ENCODE peak calls at places on chromosomes 3 and 15, in nine cellular contexts. K, Z, Y, G, W, E, I, X and J are unnamed samples.

GRCh38 chr3:152113413-152113812 is 155.3 kb upstream of the MBNL1 start:
- DNase-seq in K (no peak), Z (no peak), Y (no peak), G (no peak), W (no peak), E (no peak), I (peak; percentile 59), X (no peak), J (no peak)

GRCh38 chr3:127911421-127911931 is 3.6 kb upstream of the KBTBD12 start:
- DNase-seq in K (peak; percentile 26), Z (no peak), Y (no peak), G (no peak), W (no peak), E (no peak), I (no peak), X (no peak), J (no peak)

GRCh38 chr3:14001136-14001535 is 121.3 kb upstream of the WNT7A start:
- DNase-seq in K (peak; percentile 41), Z (no peak), Y (no peak), G (no peak), W (no peak), E (no peak), I (peak; percentile 4), X (no peak), J (no peak)

GRCh38 chr3:25971736-25972135 is 181.8 kb downstream of the OXSM start:
- DNase-seq in K (no peak), Z (no peak), Y (no peak), G (no peak), W (no peak), E (no peak), I (no peak), X (no peak), J (no peak)

GRCh38 chr3:107064445-107065060 is 312.7 kb upstream of the CCDC54 start:
- DNase-seq in K (peak; percentile 82), Z (peak; percentile 44), Y (peak; percentile 8), G (peak; percentile 75), W (peak; percentile 27), E (peak; percentile 52), I (peak; percentile 92), X (peak; percentile 72), J (peak; percentile 47)

GRCh38 chr3:138062037-138062436 is 52.1 kb downstream of the CLDN18 start:
- DNase-seq in K (no peak), Z (no peak), Y (no peak), G (no peak), W (no peak), E (no peak), I (no peak), X (no peak), J (no peak)

GRCh38 chr3:52394751-52395502 is 50.0 kb downstream of the SEMA3G start:
- DNase-seq in K (no peak), Z (no peak), Y (no peak), G (no peak), W (no peak), E (no peak), I (no peak), X (no peak), J (no peak)

GRCh38 chr15:99447497-99448371 is 118.0 kb upstream of the MEF2A start:
- DNase-seq in K (peak; percentile 8), Z (no peak), Y (no peak), G (no peak), W (no peak), E (no peak), I (no peak), X (peak; percentile 48), J (peak; percentile 25)

GRCh38 chr3:152444029-152444641 is 175.4 kb downstream of the MBNL1 start:
- DNase-seq in K (peak; percentile 51), Z (peak; percentile 42), Y (no peak), G (no peak), W (no peak), E (no peak), I (peak; percentile 86), X (no peak), J (peak; percentile 48)

GRCh38 chr15:86089422-86089821 is 9.8 kb downstream of the AGBL1 start:
- DNase-seq in K (no peak), Z (no peak), Y (no peak), G (no peak), W (no peak), E (no peak), I (no peak), X (no peak), J (no peak)

GRCh38 chr15:58924326-58924725 is 9.2 kb downstream of the SLTM start:
- DNase-seq in K (peak; percentile 22), Z (no peak), Y (no peak), G (no peak), W (no peak), E (no peak), I (peak; percentile 71), X (no peak), J (no peak)

GRCh38 chr3:138774529-138775253 is 60.0 kb downstream of the PIK3CB start:
- DNase-seq in K (peak; percentile 69), Z (peak; percentile 71), Y (no peak), G (no peak), W (no peak), E (no peak), I (peak; percentile 100), X (peak; percentile 10), J (no peak)

GRCh38 chr3:138174421-138175122 is at the start of gene DBR1:
- DNase-seq in K (peak; percentile 92), Z (peak; percentile 86), Y (peak; percentile 61), G (peak; percentile 76), W (peak; percentile 69), E (peak; percentile 72), I (peak; percentile 88), X (peak; percentile 79), J (peak; percentile 86)

GRCh38 chr3:127135241-127136023 is 57.5 kb upstream of the PRR23E start:
- DNase-seq in K (no peak), Z (no peak), Y (no peak), G (no peak), W (peak; percentile 24), E (no peak), I (peak; percentile 24), X (peak; percentile 45), J (peak; percentile 8)

GRCh38 chr15:67174864-67175573 is 79.4 kb downstream of the AAGAB start:
- DNase-seq in K (no peak), Z (no peak), Y (no peak), G (no peak), W (no peak), E (no peak), I (peak; percentile 65), X (peak; percentile 30), J (no peak)

GRCh38 chr3:99921986-99922385 is 104.3 kb downstream of the CMSS1 start:
- DNase-seq in K (no peak), Z (no peak), Y (no peak), G (no peak), W (no peak), E (no peak), I (no peak), X (no peak), J (no peak)

GRCh38 chr3:186932281-186933181 is 2.2 kb downstream of the ST6GAL1 start:
- DNase-seq in K (peak; percentile 55), Z (no peak), Y (no peak), G (no peak), W (no peak), E (no peak), I (peak; percentile 23), X (no peak), J (no peak)

GRCh38 chr3:152474585-152474984 is 205.9 kb downstream of the MBNL1 start:
- DNase-seq in K (peak; percentile 69), Z (peak; percentile 29), Y (no peak), G (no peak), W (no peak), E (no peak), I (peak; percentile 91), X (no peak), J (no peak)